ENCODE peak calls at places on chromosomes 12 and 14, in five cellular contexts. One of them, this sample, is unnamed.

GRCh38 chr12:79844693-79845092 is 90.2 kb downstream of the PPP1R12A start:
- DNase-seq in GM13976: no peak
- DNase-seq in tibial nerve: no peak
- DNase-seq in SK-N-SH: no peak
- DNase-seq in A549: peak
- DNase-seq in this sample: no peak

GRCh38 chr12:72236071-72236705 is 36.0 kb upstream of the TRHDE start:
- DNase-seq in A549: no peak
- DNase-seq in tibial nerve: no peak
- DNase-seq in SK-N-SH: no peak
- DNase-seq in GM13976: no peak
- DNase-seq in this sample: no peak

GRCh38 chr12:65696227-65696626 is 128.1 kb upstream of the HMGA2 start:
- DNase-seq in A549: no peak
- DNase-seq in SK-N-SH: no peak
- DNase-seq in GM13976: no peak
- DNase-seq in tibial nerve: no peak
- DNase-seq in this sample: no peak

GRCh38 chr14:100783630-100784321 is 42.1 kb upstream of the MEG3 start:
- DNase-seq in SK-N-SH: peak
- DNase-seq in GM13976: no peak
- DNase-seq in A549: no peak
- DNase-seq in tibial nerve: no peak
- DNase-seq in this sample: no peak

GRCh38 chr12:1491983-1492697 is 102.2 kb downstream of the FBXL14 start:
- DNase-seq in A549: no peak
- DNase-seq in SK-N-SH: no peak
- DNase-seq in GM13976: no peak
- DNase-seq in tibial nerve: no peak
- DNase-seq in this sample: no peak

GRCh38 chr12:2689879-2690278 is 104.9 kb upstream of the FKBP4 start:
- DNase-seq in A549: no peak
- DNase-seq in GM13976: no peak
- DNase-seq in SK-N-SH: no peak
- DNase-seq in tibial nerve: no peak
- DNase-seq in this sample: no peak

GRCh38 chr14:23168246-23168645 is 15.2 kb downstream of the SLC7A8 start:
- DNase-seq in GM13976: no peak
- DNase-seq in SK-N-SH: no peak
- DNase-seq in tibial nerve: no peak
- DNase-seq in A549: no peak
- DNase-seq in this sample: no peak

GRCh38 chr14:71711619-71712018 is 220.6 kb upstream of the RGS6 start:
- DNase-seq in SK-N-SH: no peak
- DNase-seq in tibial nerve: no peak
- DNase-seq in A549: no peak
- DNase-seq in GM13976: no peak
- DNase-seq in this sample: no peak

GRCh38 chr14:94761348-94761998 is 8.4 kb downstream of the GSC start:
- DNase-seq in A549: no peak
- DNase-seq in GM13976: no peak
- DNase-seq in SK-N-SH: no peak
- DNase-seq in tibial nerve: peak
- DNase-seq in this sample: no peak

GRCh38 chr14:100078216-100078780 is 13.1 kb downstream of the EVL start:
- DNase-seq in SK-N-SH: no peak
- DNase-seq in tibial nerve: no peak
- DNase-seq in A549: no peak
- DNase-seq in GM13976: no peak
- DNase-seq in this sample: no peak

GRCh38 chr12:132067182-132067581 is 76.9 kb downstream of the DDX51 start:
- DNase-seq in SK-N-SH: no peak
- DNase-seq in A549: no peak
- DNase-seq in GM13976: no peak
- DNase-seq in tibial nerve: no peak
- DNase-seq in this sample: no peak

GRCh38 chr12:59780605-59781135 is 184.8 kb downstream of the SLC16A7 start:
- DNase-seq in tibial nerve: no peak
- DNase-seq in SK-N-SH: no peak
- DNase-seq in A549: no peak
- DNase-seq in GM13976: no peak
- DNase-seq in this sample: no peak
- TF ChIP-seq CTCF in tibial nerve: no peak
- TF ChIP-seq CTCF in SK-N-SH: peak
- TF ChIP-seq CTCF in A549: no peak
- TF ChIP-seq CTCF in GM13976: peak
- TF ChIP-seq CTCF in this sample: peak

GRCh38 chr12:53450936-53451335 is 966 bp upstream of the PCBP2 start:
- DNase-seq in tibial nerve: no peak
- DNase-seq in SK-N-SH: no peak
- DNase-seq in GM13976: no peak
- DNase-seq in A549: no peak
- DNase-seq in this sample: no peak

GRCh38 chr12:53451661-53452158 is at the start of gene PCBP2:
- DNase-seq in A549: peak
- DNase-seq in tibial nerve: peak
- DNase-seq in SK-N-SH: peak
- DNase-seq in GM13976: peak
- DNase-seq in this sample: peak

GRCh38 chr12:53453953-53454640 is 2.2 kb downstream of the PCBP2 start:
- DNase-seq in GM13976: no peak
- DNase-seq in SK-N-SH: no peak
- DNase-seq in tibial nerve: no peak
- DNase-seq in A549: no peak
- DNase-seq in this sample: no peak

GRCh38 chr12:53454710-53455109 is 2.8 kb downstream of the PCBP2 start:
- DNase-seq in SK-N-SH: peak
- DNase-seq in tibial nerve: no peak
- DNase-seq in A549: no peak
- DNase-seq in GM13976: no peak
- DNase-seq in this sample: no peak

DNA sequence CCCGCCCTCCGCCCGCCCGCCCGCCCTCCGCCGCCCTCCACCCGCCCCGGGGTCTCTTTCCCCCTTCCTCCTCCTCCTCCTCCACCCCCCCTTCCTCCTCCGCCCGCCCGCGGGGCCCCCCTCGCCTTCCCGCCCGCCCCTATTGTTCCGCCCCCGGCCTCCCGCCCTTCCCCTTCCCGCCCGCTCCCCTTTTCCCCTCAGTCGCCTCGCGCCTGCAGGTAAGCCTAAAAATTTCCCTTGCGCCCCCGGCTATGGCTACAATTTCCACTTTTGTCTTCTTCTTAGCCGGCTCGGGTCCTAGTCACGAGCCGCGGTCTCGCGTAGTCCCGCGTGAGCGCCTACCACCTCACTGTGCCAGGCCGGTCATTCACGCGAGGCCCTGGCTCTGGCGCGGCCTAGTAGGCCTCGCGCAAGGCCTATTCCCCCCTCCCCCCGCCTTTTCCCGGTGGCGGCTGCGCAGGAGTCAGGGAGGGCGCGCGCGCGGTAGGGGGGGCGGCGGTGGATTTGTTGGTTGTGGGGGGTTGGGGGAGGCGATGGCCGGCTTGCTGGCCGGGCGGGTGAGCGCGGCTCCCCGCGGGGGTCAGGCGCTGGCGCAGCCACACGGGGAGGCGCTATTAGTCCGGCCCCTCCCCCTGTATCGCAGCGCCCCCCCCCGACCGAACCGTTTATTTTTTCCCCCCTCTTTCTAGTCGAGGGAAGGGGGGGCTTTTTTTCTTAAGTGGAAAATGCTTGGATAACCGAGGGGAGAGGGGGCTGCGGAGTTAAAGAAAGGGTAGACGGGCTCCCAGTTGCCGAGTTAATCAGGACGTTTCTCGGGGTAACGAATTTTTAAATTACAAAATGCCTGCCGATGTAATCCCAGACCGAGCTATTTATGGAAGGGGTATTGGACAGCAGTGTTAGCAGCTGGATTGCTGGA is 516 bp downstream of the PCBP2 start:
- DNase-seq in SK-N-SH: peak
- DNase-seq in A549: peak
- DNase-seq in tibial nerve: peak
- DNase-seq in GM13976: peak
- DNase-seq in this sample: peak
- TF ChIP-seq CTCF in SK-N-SH: peak
- TF ChIP-seq CTCF in A549: peak
- TF ChIP-seq CTCF in tibial nerve: peak
- TF ChIP-seq CTCF in GM13976: peak
- TF ChIP-seq CTCF in this sample: peak

GRCh38 chr12:33277386-33277785 is 162.2 kb downstream of the SYT10 start:
- DNase-seq in GM13976: no peak
- DNase-seq in A549: no peak
- DNase-seq in SK-N-SH: no peak
- DNase-seq in tibial nerve: no peak
- DNase-seq in this sample: no peak
- TF ChIP-seq CTCF in GM13976: no peak
- TF ChIP-seq CTCF in A549: no peak
- TF ChIP-seq CTCF in SK-N-SH: no peak
- TF ChIP-seq CTCF in tibial nerve: no peak
- TF ChIP-seq CTCF in this sample: no peak

GRCh38 chr12:100138048-100138907 is 4.4 kb downstream of the BLTP3B start:
- DNase-seq in tibial nerve: no peak
- DNase-seq in A549: no peak
- DNase-seq in GM13976: no peak
- DNase-seq in SK-N-SH: no peak
- DNase-seq in this sample: no peak
- TF ChIP-seq CTCF in tibial nerve: peak
- TF ChIP-seq CTCF in A549: peak
- TF ChIP-seq CTCF in GM13976: peak
- TF ChIP-seq CTCF in SK-N-SH: peak
- TF ChIP-seq CTCF in this sample: peak